ENCODE peak calls at places on chromosomes 7 and 10, in eight cellular contexts. One of them, this sample, is unnamed. For H3K27me3, the result is how much of the 10 kb centered on the place peaks cover.

GRCh38 chr10:97590748-97591139 is 1.2 kb downstream of the C10orf62 start:
- DNase-seq in transverse colon: no peak
- DNase-seq in mammary epithelial cell: no peak
- DNase-seq in body of pancreas: no peak
- DNase-seq in A673: no peak
- DNase-seq in ovary: no peak
- DNase-seq in hepatocyte: no peak
- DNase-seq in AG04450: no peak
- DNase-seq in this sample: peak

GRCh38 chr10:99958287-99958686 is 51.5 kb downstream of the DNMBP start:
- DNase-seq in transverse colon: no peak
- DNase-seq in mammary epithelial cell: no peak
- DNase-seq in body of pancreas: no peak
- DNase-seq in A673: no peak
- DNase-seq in ovary: no peak
- DNase-seq in hepatocyte: no peak
- DNase-seq in AG04450: no peak
- DNase-seq in this sample: no peak

GRCh38 chr7:20220824-20221547 is 3.8 kb upstream of the MACC1 start:
- DNase-seq in transverse colon: peak
- DNase-seq in mammary epithelial cell: peak
- DNase-seq in body of pancreas: no peak
- DNase-seq in A673: no peak
- DNase-seq in ovary: no peak
- DNase-seq in hepatocyte: no peak
- DNase-seq in AG04450: peak
- DNase-seq in this sample: peak

GRCh38 chr10:30007406-30007805 is 52.0 kb downstream of the JCAD start:
- DNase-seq in transverse colon: no peak
- DNase-seq in mammary epithelial cell: no peak
- DNase-seq in body of pancreas: no peak
- DNase-seq in A673: no peak
- DNase-seq in ovary: no peak
- DNase-seq in hepatocyte: no peak
- DNase-seq in AG04450: no peak
- DNase-seq in this sample: no peak

GRCh38 chr7:41045556-41046123 is 657.2 kb downstream of the INHBA start:
- DNase-seq in transverse colon: peak
- DNase-seq in mammary epithelial cell: peak
- DNase-seq in body of pancreas: peak
- DNase-seq in A673: no peak
- DNase-seq in ovary: no peak
- DNase-seq in hepatocyte: peak
- DNase-seq in AG04450: no peak
- DNase-seq in this sample: no peak

GRCh38 chr10:60974463-60975149 is 30.6 kb upstream of the RHOBTB1 start:
- DNase-seq in transverse colon: no peak
- DNase-seq in mammary epithelial cell: peak
- DNase-seq in body of pancreas: no peak
- DNase-seq in A673: no peak
- DNase-seq in ovary: no peak
- DNase-seq in hepatocyte: no peak
- DNase-seq in AG04450: no peak
- DNase-seq in this sample: no peak

GRCh38 chr7:131649879-131650278 is 93.5 kb upstream of the PODXL start:
- DNase-seq in transverse colon: no peak
- DNase-seq in mammary epithelial cell: no peak
- DNase-seq in body of pancreas: no peak
- DNase-seq in A673: no peak
- DNase-seq in ovary: peak
- DNase-seq in hepatocyte: no peak
- DNase-seq in AG04450: no peak
- DNase-seq in this sample: no peak

GRCh38 chr7:133315332-133316040 is 62.6 kb downstream of the EXOC4 start:
- DNase-seq in transverse colon: no peak
- DNase-seq in mammary epithelial cell: no peak
- DNase-seq in body of pancreas: no peak
- DNase-seq in A673: no peak
- DNase-seq in ovary: no peak
- DNase-seq in hepatocyte: no peak
- DNase-seq in AG04450: peak
- DNase-seq in this sample: no peak

GRCh38 chr10:111100198-111100597 is 23.4 kb downstream of the ADRA2A start:
- DNase-seq in transverse colon: peak
- DNase-seq in mammary epithelial cell: no peak
- DNase-seq in body of pancreas: no peak
- DNase-seq in A673: no peak
- DNase-seq in ovary: no peak
- DNase-seq in hepatocyte: no peak
- DNase-seq in AG04450: no peak
- DNase-seq in this sample: no peak

GRCh38 chr7:158365332-158365731 is 222.3 kb downstream of the PTPRN2 start:
- DNase-seq in transverse colon: no peak
- DNase-seq in mammary epithelial cell: no peak
- DNase-seq in body of pancreas: no peak
- DNase-seq in A673: no peak
- DNase-seq in ovary: no peak
- DNase-seq in hepatocyte: no peak
- DNase-seq in AG04450: no peak
- DNase-seq in this sample: no peak

GRCh38 chr7:111137296-111138195 is 46.6 kb downstream of the LRRN3 start:
- DNase-seq in transverse colon: no peak
- DNase-seq in mammary epithelial cell: peak
- DNase-seq in body of pancreas: no peak
- DNase-seq in A673: peak
- DNase-seq in ovary: no peak
- DNase-seq in hepatocyte: no peak
- DNase-seq in AG04450: no peak
- DNase-seq in this sample: peak

GRCh38 chr10:74282151-74282852 is 131.3 kb downstream of the ADK start:
- DNase-seq in transverse colon: no peak
- DNase-seq in mammary epithelial cell: no peak
- DNase-seq in body of pancreas: no peak
- DNase-seq in A673: peak
- DNase-seq in ovary: no peak
- DNase-seq in hepatocyte: no peak
- DNase-seq in AG04450: no peak
- DNase-seq in this sample: peak

GRCh38 chr10:38118072-38118807 is 24.1 kb downstream of the ZNF37A start:
- DNase-seq in transverse colon: no peak
- DNase-seq in mammary epithelial cell: no peak
- DNase-seq in body of pancreas: no peak
- DNase-seq in A673: no peak
- DNase-seq in ovary: no peak
- DNase-seq in hepatocyte: no peak
- DNase-seq in AG04450: no peak
- DNase-seq in this sample: no peak

GRCh38 chr7:129391546-129392211 is 42.6 kb upstream of the STRIP2 start:
- DNase-seq in transverse colon: no peak
- DNase-seq in mammary epithelial cell: no peak
- DNase-seq in body of pancreas: no peak
- DNase-seq in A673: no peak
- DNase-seq in ovary: no peak
- DNase-seq in hepatocyte: no peak
- DNase-seq in AG04450: no peak
- DNase-seq in this sample: no peak
- H3K27ac ChIP-seq in transverse colon: no peak
- H3K27ac ChIP-seq in mammary epithelial cell: no peak
- H3K27ac ChIP-seq in body of pancreas: no peak
- H3K27ac ChIP-seq in A673: no peak
- H3K27ac ChIP-seq in ovary: no peak
- H3K27ac ChIP-seq in hepatocyte: no peak
- H3K27ac ChIP-seq in AG04450: no peak
- H3K27ac ChIP-seq in this sample: no peak

DNA sequence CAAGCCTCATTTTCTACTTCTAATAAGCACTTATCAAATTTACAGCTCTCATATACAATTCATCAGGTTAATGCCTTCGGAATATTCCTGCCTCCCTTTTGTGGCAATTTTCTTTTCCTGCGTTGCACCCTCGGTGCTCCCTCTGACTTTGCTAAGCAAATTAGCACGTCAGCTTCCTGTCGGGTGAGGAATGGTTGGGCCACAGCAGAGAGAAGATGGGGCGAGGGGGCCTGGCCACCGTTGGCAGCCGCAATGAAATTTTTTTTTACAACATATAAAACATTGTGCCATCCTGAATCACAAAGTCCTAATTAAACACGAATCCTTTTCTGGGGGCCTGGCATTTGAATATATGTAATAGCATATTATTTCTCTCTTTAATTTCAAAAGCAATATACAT is 28.1 kb downstream of the ELFN1 start:
- DNase-seq in transverse colon: no peak
- DNase-seq in mammary epithelial cell: no peak
- DNase-seq in body of pancreas: no peak
- DNase-seq in A673: no peak
- DNase-seq in ovary: no peak
- DNase-seq in hepatocyte: no peak
- DNase-seq in AG04450: no peak
- DNase-seq in this sample: no peak
- H3K27me3 ChIP-seq in transverse colon: under half
- H3K27me3 ChIP-seq in mammary epithelial cell: under half
- H3K27me3 ChIP-seq in body of pancreas: under half
- H3K27me3 ChIP-seq in A673: under half
- H3K27me3 ChIP-seq in ovary: under half
- H3K27me3 ChIP-seq in hepatocyte: under half
- H3K27me3 ChIP-seq in AG04450: under half
- H3K27me3 ChIP-seq in this sample: under half

GRCh38 chr10:102777696-102778530 is 34.2 kb downstream of the WBP1L start:
- DNase-seq in transverse colon: no peak
- DNase-seq in mammary epithelial cell: no peak
- DNase-seq in body of pancreas: no peak
- DNase-seq in A673: no peak
- DNase-seq in ovary: no peak
- DNase-seq in hepatocyte: peak
- DNase-seq in AG04450: no peak
- DNase-seq in this sample: peak
- H3K4me3 ChIP-seq in transverse colon: peak
- H3K4me3 ChIP-seq in mammary epithelial cell: no peak
- H3K4me3 ChIP-seq in body of pancreas: no peak
- H3K4me3 ChIP-seq in A673: no peak
- H3K4me3 ChIP-seq in ovary: no peak
- H3K4me3 ChIP-seq in hepatocyte: no peak
- H3K4me3 ChIP-seq in AG04450: no peak
- H3K4me3 ChIP-seq in this sample: peak

DNA sequence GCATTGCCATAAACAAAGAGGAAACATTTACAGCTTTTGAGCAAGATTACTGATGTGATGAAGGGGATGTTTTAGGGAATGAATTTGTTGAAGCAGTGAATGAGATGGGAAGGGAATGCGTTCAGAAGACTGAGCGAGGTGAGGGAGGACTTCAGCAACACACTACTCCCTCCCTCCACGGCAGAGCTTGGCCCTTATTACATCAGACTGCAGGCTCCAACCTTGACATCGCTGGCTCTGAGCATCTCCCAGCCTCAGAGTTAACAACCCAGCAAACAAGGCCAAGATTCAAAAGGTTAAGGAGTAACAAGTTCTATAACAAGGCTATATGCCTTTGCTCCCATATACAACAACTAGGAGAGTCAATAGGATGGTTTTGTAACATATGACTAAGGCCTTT is 164.4 kb downstream of the ELMO1 start:
- DNase-seq in transverse colon: no peak
- DNase-seq in mammary epithelial cell: no peak
- DNase-seq in body of pancreas: no peak
- DNase-seq in A673: no peak
- DNase-seq in ovary: peak
- DNase-seq in hepatocyte: no peak
- DNase-seq in AG04450: no peak
- DNase-seq in this sample: peak
- H3K27ac ChIP-seq in transverse colon: no peak
- H3K27ac ChIP-seq in mammary epithelial cell: no peak
- H3K27ac ChIP-seq in body of pancreas: no peak
- H3K27ac ChIP-seq in A673: no peak
- H3K27ac ChIP-seq in ovary: no peak
- H3K27ac ChIP-seq in hepatocyte: no peak
- H3K27ac ChIP-seq in AG04450: no peak
- H3K27ac ChIP-seq in this sample: no peak

GRCh38 chr10:78870458-78870857 is 198.3 kb upstream of the ZMIZ1 start:
- DNase-seq in transverse colon: no peak
- DNase-seq in mammary epithelial cell: no peak
- DNase-seq in body of pancreas: no peak
- DNase-seq in A673: no peak
- DNase-seq in ovary: no peak
- DNase-seq in hepatocyte: no peak
- DNase-seq in AG04450: no peak
- DNase-seq in this sample: no peak
- H3K27me3 ChIP-seq in transverse colon: under half
- H3K27me3 ChIP-seq in mammary epithelial cell: under half
- H3K27me3 ChIP-seq in body of pancreas: under half
- H3K27me3 ChIP-seq in A673: under half
- H3K27me3 ChIP-seq in ovary: under half
- H3K27me3 ChIP-seq in hepatocyte: under half
- H3K27me3 ChIP-seq in AG04450: under half
- H3K27me3 ChIP-seq in this sample: under half

This sample was measured in SJCRH30.